ENCODE peak calls at places on chromosomes 1 and 21, in seven cellular contexts. J is OCI-LY7, S is HCT116, X is GM23248, R is hepatocyte, Q is PC-3, A is neural progenitor cell. Z is an unnamed sample.
A peak's percentile ranks its signal among the peaks of the same experiment; 100 is the strongest.

GRCh38 chr1:167409183-167409582 is 109.1 kb downstream of the CD247 start:
- DNase-seq in J (peak; percentile 59), S (peak; percentile 8), X (no peak), R (no peak), Q (peak; percentile 56), A (no peak), Z (no peak)

GRCh38 chr1:28309702-28310101 is 19.1 kb upstream of the MED18 start:
- DNase-seq in J (no peak), S (no peak), X (no peak), R (no peak), Q (no peak), A (no peak), Z (no peak)

GRCh38 chr1:116268211-116268610 is 104.8 kb upstream of the ATP1A1 start:
- DNase-seq in J (no peak), S (no peak), X (peak; percentile 27), R (peak; percentile 62), Q (peak; percentile 83), A (no peak), Z (peak; percentile 57)

GRCh38 chr21:26966360-26966977 is 419 bp downstream of the ADAMTS5 start:
- DNase-seq in J (no peak), S (no peak), X (peak; percentile 73), R (peak; percentile 25), Q (no peak), A (no peak), Z (no peak)

GRCh38 chr1:5562769-5563168 is 429.5 kb downstream of the NPHP4 start:
- DNase-seq in J (no peak), S (no peak), X (no peak), R (no peak), Q (no peak), A (no peak), Z (no peak)

GRCh38 chr1:117599822-117600221 is 6.0 kb upstream of the TENT5C start:
- DNase-seq in J (no peak), S (no peak), X (no peak), R (no peak), Q (no peak), A (no peak), Z (peak; percentile 78)

GRCh38 chr1:112674986-112675727 is 698 bp downstream of the MOV10 start:
- DNase-seq in J (peak; percentile 41), S (no peak), X (peak; percentile 73), R (peak; percentile 77), Q (peak; percentile 29), A (peak; percentile 85), Z (no peak)

GRCh38 chr1:43444151-43444826 is 9.4 kb downstream of the HYI start:
- DNase-seq in J (no peak), S (no peak), X (no peak), R (no peak), Q (no peak), A (no peak), Z (no peak)

GRCh38 chr21:16473965-16474364 is 744.2 kb downstream of the USP25 start:
- DNase-seq in J (no peak), S (no peak), X (peak; percentile 8), R (no peak), Q (no peak), A (no peak), Z (no peak)

GRCh38 chr1:91513160-91513559 is 12.5 kb downstream of the CDC7 start:
- DNase-seq in J (no peak), S (no peak), X (peak; percentile 67), R (no peak), Q (peak; percentile 21), A (no peak), Z (no peak)

GRCh38 chr1:92065042-92065441 is 10.2 kb downstream of the SETSIP start:
- DNase-seq in J (peak; percentile 1), S (no peak), X (no peak), R (no peak), Q (peak; percentile 10), A (no peak), Z (no peak)

GRCh38 chr1:145751491-145752021 is 32.3 kb downstream of the CD160 start:
- DNase-seq in J (no peak), S (no peak), X (peak; percentile 98), R (peak; percentile 16), Q (peak; percentile 65), A (no peak), Z (no peak)

GRCh38 chr1:145926706-145927072 is 595 bp downstream of the RBM8A start:
- DNase-seq in J (no peak), S (no peak), X (peak; percentile 54), R (no peak), Q (no peak), A (no peak), Z (no peak)

GRCh38 chr1:41695118-41695517 is 210.6 kb upstream of the EDN2 start:
- DNase-seq in J (no peak), S (no peak), X (peak; percentile 26), R (no peak), Q (no peak), A (no peak), Z (no peak)

GRCh38 chr1:169143351-169143750 is 36.9 kb downstream of the ATP1B1 start:
- DNase-seq in J (no peak), S (no peak), X (no peak), R (no peak), Q (no peak), A (no peak), Z (no peak)

GRCh38 chr1:50930965-50931737 is 28.9 kb downstream of the FAF1 start:
- DNase-seq in J (no peak), S (no peak), X (no peak), R (no peak), Q (no peak), A (no peak), Z (no peak)

DNA sequence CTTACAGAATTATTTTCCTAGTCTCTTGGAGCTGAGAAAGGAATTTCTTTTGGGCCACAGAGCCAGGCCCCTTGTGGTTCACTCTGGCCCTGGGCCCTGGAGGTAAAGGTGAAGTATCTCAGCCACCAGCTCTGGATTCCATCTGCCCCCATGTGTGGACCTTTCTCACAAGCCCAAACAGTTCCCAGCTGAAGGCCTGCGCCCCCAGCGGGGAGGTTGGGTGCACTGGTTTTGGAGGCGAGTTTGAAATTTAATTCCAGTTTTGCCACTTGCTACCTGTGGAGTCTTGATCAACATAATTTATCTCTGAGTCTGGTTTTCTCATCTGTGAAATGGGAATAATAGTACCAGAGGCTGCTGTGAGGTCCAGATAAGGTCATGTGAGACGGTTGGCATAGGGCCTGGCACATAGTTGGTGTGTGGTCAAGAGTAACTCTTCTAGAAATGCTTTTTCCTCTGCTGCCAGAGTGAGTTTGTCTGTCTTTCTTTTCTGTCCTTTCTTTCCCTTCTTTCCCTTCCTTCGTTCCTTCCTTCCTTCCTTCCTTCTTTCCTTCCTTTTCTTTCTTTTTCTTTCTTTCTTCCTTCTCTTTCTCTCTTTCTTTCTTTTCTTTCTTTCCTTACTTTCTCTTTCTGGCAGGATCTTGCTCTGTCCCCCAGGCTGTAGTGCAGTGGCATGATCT is 6.1 kb downstream of the AGTRAP start:
- DNase-seq in J (peak; percentile 21), S (no peak), X (no peak), R (no peak), Q (no peak), A (no peak), Z (no peak)
- H3K4me3 ChIP-seq in J (no peak overlapping the region), S (no peak overlapping the region), X (no peak overlapping the region), R (no peak overlapping the region), Q (no peak overlapping the region), A (no peak overlapping the region), Z (no peak overlapping the region)

DNA sequence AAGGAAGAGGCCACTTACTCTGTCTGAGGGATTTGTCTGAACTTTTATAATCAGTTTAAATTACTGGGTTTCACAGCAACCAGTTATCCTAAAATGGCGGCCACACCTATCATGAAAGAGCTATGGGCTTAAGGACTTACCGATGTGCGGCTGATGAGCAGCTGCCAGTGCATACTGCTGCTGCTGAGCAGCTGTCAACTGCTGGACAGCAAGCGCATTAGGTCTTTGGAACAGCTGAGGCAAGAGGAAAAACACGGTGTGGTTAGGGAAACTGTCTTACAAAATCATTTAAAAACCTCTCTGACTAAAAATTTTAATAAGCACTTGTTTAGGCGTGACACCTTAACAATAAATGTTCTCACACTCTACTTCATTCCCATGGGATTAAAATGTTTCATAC is 72.6 kb upstream of the SDC3 start:
- DNase-seq in J (no peak), S (no peak), X (no peak), R (no peak), Q (no peak), A (no peak), Z (no peak)
- TF ChIP-seq EZH2phosphoT487 in J (no peak), S (no peak), X (no peak), R (no peak), Q (no peak), A (no peak), Z (no peak)

DNA sequence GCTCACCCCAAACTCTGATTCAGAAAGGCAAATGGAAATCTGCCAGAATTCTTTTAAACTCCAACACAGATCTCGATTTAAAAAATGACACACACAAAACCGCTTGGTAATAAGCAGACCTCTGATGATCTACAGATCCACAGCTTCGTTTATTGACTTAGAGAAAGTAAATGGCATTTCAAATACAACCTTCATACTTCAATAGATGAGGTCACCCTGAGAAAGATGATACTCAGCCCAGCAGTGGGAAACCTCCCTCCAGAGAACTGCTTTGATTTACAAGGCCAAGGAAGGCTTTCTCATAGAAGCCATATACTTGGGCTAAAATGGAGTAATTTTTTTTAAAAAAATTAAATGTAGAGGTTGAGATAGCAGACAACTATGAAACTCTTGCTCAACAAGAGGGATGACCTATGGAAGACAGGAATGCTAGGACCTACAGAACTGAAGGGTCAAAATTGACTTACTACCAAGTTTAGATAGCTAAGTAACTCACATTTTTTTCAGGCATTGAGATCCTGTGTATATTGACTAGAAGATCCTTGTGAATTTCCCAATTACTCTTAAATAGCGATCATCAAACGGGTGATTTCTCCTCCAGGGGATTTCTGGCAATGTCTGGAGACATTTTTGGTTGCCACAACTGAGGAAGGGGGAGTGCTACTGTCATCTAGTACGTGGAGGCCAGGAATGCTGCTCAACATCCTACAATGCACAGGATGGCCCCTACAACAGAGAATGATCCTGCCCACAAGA is 143.9 kb downstream of the CLIC6 start:
- DNase-seq in J (no peak), S (no peak), X (peak; percentile 90), R (peak; percentile 62), Q (peak; percentile 93), A (no peak), Z (no peak)
- H3K27ac ChIP-seq in J (no peak overlapping the region), S (peak overlapping the region; percentile 21), X (peak overlapping the region; percentile 100), R (peak overlapping the region; percentile 33), Q (peak overlapping the region; percentile 96), A (no peak overlapping the region), Z (no peak overlapping the region)

GRCh38 chr1:76073471-76073870 is 1.1 kb upstream of the ST6GALNAC3 start:
- DNase-seq in J (no peak), S (no peak), X (peak; percentile 81), R (peak; percentile 44), Q (no peak), A (no peak), Z (no peak)

GRCh38 chr1:76075188-76075489 is 593 bp downstream of the ST6GALNAC3 start:
- DNase-seq in J (no peak), S (no peak), X (no peak), R (no peak), Q (no peak), A (no peak), Z (no peak)

GRCh38 chr1:76079475-76080227 is 5.1 kb downstream of the ST6GALNAC3 start:
- DNase-seq in J (no peak), S (no peak), X (no peak), R (no peak), Q (no peak), A (no peak), Z (no peak)

GRCh38 chr1:76074321-76075187 is at the start of gene ST6GALNAC3:
- DNase-seq in J (no peak), S (no peak), X (peak; percentile 74), R (peak; percentile 91), Q (no peak), A (peak; percentile 95), Z (peak; percentile 84)

DNA sequence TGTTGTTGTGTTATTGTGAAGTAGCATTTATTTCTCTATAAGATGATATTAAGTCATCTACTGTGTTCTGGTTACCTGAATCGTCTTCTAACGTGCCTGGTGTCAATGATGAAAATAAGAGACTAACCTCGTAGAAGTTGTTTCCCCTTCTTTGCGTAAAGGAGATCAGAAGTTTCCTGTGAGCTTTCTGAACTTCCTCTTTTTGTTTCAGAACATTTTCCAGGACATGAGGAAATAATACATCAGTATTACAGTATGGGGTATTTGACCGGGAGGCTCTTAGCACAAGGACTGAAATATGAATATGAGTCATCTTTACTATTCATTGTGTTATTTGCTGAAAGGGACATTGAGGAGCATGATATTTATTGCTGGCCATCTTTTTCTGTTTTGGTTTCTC is 1.3 kb downstream of the ST6GALNAC3 start:
- DNase-seq in J (peak; percentile 16), S (no peak), X (peak; percentile 7), R (no peak), Q (peak; percentile 22), A (no peak), Z (no peak)
- H3K4me3 ChIP-seq in J (no peak overlapping the region), S (no peak overlapping the region), X (no peak overlapping the region), R (peak overlapping the region; percentile 98), Q (no peak overlapping the region), A (peak overlapping the region; percentile 90), Z (no peak overlapping the region)

Z was measured in MM.1S.